ENCODE peak calls at places on chromosomes 1 and 21, in six cellular contexts. W, K, L, B, R and E are unnamed samples.

GRCh38 chr1:54575605-54576004 is 27.6 kb downstream of the ACOT11 start:
- DNase-seq in W (no peak), K (no peak), L (no peak), B (no peak), R (no peak), E (no peak)

GRCh38 chr1:228013322-228014234 is 6.8 kb downstream of the WNT3A start:
- DNase-seq in W (peak), K (no peak), L (no peak), B (no peak), R (no peak), E (peak)

GRCh38 chr1:243946946-243947345 is 96.9 kb upstream of the AKT3 start:
- DNase-seq in W (no peak), K (peak), L (no peak), B (peak), R (no peak), E (peak)

GRCh38 chr1:77044133-77044849 is 174.9 kb downstream of the PIGK start:
- DNase-seq in W (no peak), K (no peak), L (peak), B (no peak), R (no peak), E (no peak)

GRCh38 chr1:29703596-29703995 is 467.3 kb downstream of the PTPRU start:
- DNase-seq in W (peak), K (peak), L (peak), B (peak), R (no peak), E (peak)

GRCh38 chr1:31356427-31356826 is 16.4 kb downstream of the FABP3 start:
- DNase-seq in W (no peak), K (no peak), L (no peak), B (no peak), R (no peak), E (no peak)

GRCh38 chr1:160108888-160109662 is 6.5 kb upstream of the ATP1A2 start:
- DNase-seq in W (peak), K (peak), L (peak), B (peak), R (no peak), E (peak)

GRCh38 chr1:162973381-162973795 is 95.8 kb upstream of the RGS4 start:
- DNase-seq in W (no peak), K (no peak), L (peak), B (no peak), R (no peak), E (no peak)

GRCh38 chr1:15337656-15338402 is 71.9 kb upstream of the EFHD2 start:
- DNase-seq in W (no peak), K (no peak), L (peak), B (no peak), R (peak), E (no peak)

GRCh38 chr21:44872568-44873355 is 728 bp downstream of the PTTG1IP start:
- DNase-seq in W (peak), K (peak), L (peak), B (peak), R (no peak), E (no peak)

GRCh38 chr1:8439015-8439702 is 121.2 kb downstream of the SLC45A1 start:
- DNase-seq in W (peak), K (peak), L (peak), B (peak), R (peak), E (peak)

GRCh38 chr1:46043491-46044017 is 88.9 kb downstream of the PIK3R3 start:
- DNase-seq in W (no peak), K (no peak), L (no peak), B (no peak), R (no peak), E (peak)

GRCh38 chr1:178612261-178612660 is 99.4 kb downstream of the TEX35 start:
- DNase-seq in W (no peak), K (no peak), L (peak), B (no peak), R (no peak), E (no peak)

GRCh38 chr1:216778763-216779162 is 55.5 kb upstream of the ESRRG start:
- DNase-seq in W (no peak), K (no peak), L (no peak), B (no peak), R (no peak), E (no peak)